ENCODE peak calls at places on chromosome 12, in five cellular contexts. U is K562, T is GM12878, K is HCT116, A is H1. P is an unnamed sample.

GRCh38 chr12:64452559-64453329 is 824 bp downstream of the TBK1 start:
- DNase-seq in K (peak; percentile 52), U (peak; percentile 80), T (no peak), A (no peak), P (peak; percentile 52)

GRCh38 chr12:94571556-94571955 is 78.8 kb downstream of the TMCC3 start:
- DNase-seq in K (peak; percentile 19), T (no peak), U (peak; percentile 19), A (no peak), P (peak; percentile 91)

GRCh38 chr12:98678946-98679610 is 34.0 kb downstream of the APAF1 start:
- DNase-seq in K (no peak), A (no peak), T (no peak), U (no peak), P (no peak)

GRCh38 chr12:92675092-92675865 is 27.5 kb upstream of the PLEKHG7 start:
- DNase-seq in K (no peak), U (no peak), A (no peak), T (no peak), P (no peak)

GRCh38 chr12:49008943-49009342 is 9.6 kb downstream of the PRKAG1 start:
- DNase-seq in A (no peak), K (no peak), U (no peak), T (no peak), P (no peak)

GRCh38 chr12:120468271-120468845 is 1.2 kb downstream of the SRSF9 start:
- DNase-seq in T (no peak), K (no peak), A (peak; percentile 59), U (peak; percentile 58), P (peak; percentile 44)

GRCh38 chr12:2239376-2240010 is 186.7 kb downstream of the CACNA1C start:
- DNase-seq in U (no peak), T (no peak), K (no peak), A (no peak), P (no peak)

GRCh38 chr12:54933381-54933780 is 51.2 kb downstream of the TESPA1 start:
- DNase-seq in K (no peak), U (peak; percentile 10), A (no peak), T (peak; percentile 2), P (no peak)

GRCh38 chr12:4140607-4141301 is 132.8 kb upstream of the CCND2 start:
- DNase-seq in K (no peak), A (no peak), U (no peak), T (no peak), P (no peak)

GRCh38 chr12:96514328-96514727 is 25.0 kb downstream of the CFAP54 start:
- DNase-seq in T (peak; percentile 62), K (no peak), U (no peak), A (no peak), P (no peak)

GRCh38 chr12:76346798-76347420 is 1.3 kb downstream of the BBS10 start:
- DNase-seq in T (peak; percentile 25), K (no peak), U (peak; percentile 65), A (no peak), P (peak; percentile 50)

GRCh38 chr12:32343496-32343895 is 55.9 kb upstream of the FGD4 start:
- DNase-seq in T (no peak), A (no peak), K (no peak), U (no peak), P (no peak)

GRCh38 chr12:10220398-10221077 is 7.9 kb downstream of the GABARAPL1 start:
- DNase-seq in U (no peak), T (no peak), K (no peak), A (no peak), P (no peak)

GRCh38 chr12:64669270-64669842 is 59.1 kb downstream of the RASSF3 start:
- DNase-seq in U (peak; percentile 66), T (peak; percentile 73), A (no peak), K (no peak), P (peak; percentile 49)

GRCh38 chr12:10940389-10940788 is 1.3 kb upstream of the TAS2R14 start:
- DNase-seq in K (no peak), U (no peak), T (no peak), A (no peak), P (peak; percentile 23)

GRCh38 chr12:128445728-128446127 is 178.8 kb downstream of the TMEM132C start:
- DNase-seq in T (no peak), A (no peak), U (no peak), K (no peak), P (no peak)

GRCh38 chr12:55060470-55060869 is 40.7 kb downstream of the NEUROD4 start:
- DNase-seq in A (no peak), T (peak; percentile 61), U (peak; percentile 57), K (no peak), P (no peak)

GRCh38 chr12:6769003-6769389 is 2.8 kb downstream of the PTMS start:
- DNase-seq in A (peak; percentile 80), T (no peak), U (peak; percentile 57), K (no peak), P (no peak)

GRCh38 chr12:20268121-20268732 is 100.1 kb upstream of the PDE3A start:
- DNase-seq in A (no peak), T (no peak), U (no peak), K (no peak), P (no peak)

GRCh38 chr12:106982229-106982628 is 4.7 kb downstream of the MTERF2 start:
- DNase-seq in K (no peak), U (no peak), A (no peak), T (no peak), P (no peak)
- TF ChIP-seq POLR2A in K (no peak), U (no peak), A (no peak), T (no peak), P (no peak)

GRCh38 chr12:114512351-114512750 is 106.4 kb upstream of the TBX5 start:
- DNase-seq in A (no peak), U (peak; percentile 3), T (no peak), K (no peak), P (peak; percentile 19)

GRCh38 chr12:114504311-114504710 is 98.4 kb upstream of the TBX5 start:
- DNase-seq in T (no peak), A (no peak), K (no peak), U (no peak), P (no peak)

GRCh38 chr12:114508529-114509129 is 102.7 kb upstream of the TBX5 start:
- DNase-seq in U (peak; percentile 78), K (peak; percentile 62), T (peak; percentile 16), A (peak; percentile 82), P (peak; percentile 71)
- TF ChIP-seq ZNF274 in U (no peak), K (no peak), T (no peak), A (no peak), P (no peak)

GRCh38 chr12:108341854-108342847 is 3.0 kb upstream of the CMKLR1 start:
- DNase-seq in U (no peak), A (no peak), K (no peak), T (no peak), P (no peak)

GRCh38 chr12:108337235-108338223 is 1.6 kb downstream of the CMKLR1 start:
- DNase-seq in T (no peak), K (peak; percentile 21), A (peak; percentile 58), U (peak; percentile 96), P (peak; percentile 26)

GRCh38 chr12:108341356-108341755 is 2.2 kb upstream of the CMKLR1 start:
- DNase-seq in A (no peak), T (no peak), K (no peak), U (no peak), P (no peak)

GRCh38 chr12:108340037-108340436 is 926 bp upstream of the CMKLR1 start:
- DNase-seq in K (no peak), A (no peak), T (no peak), U (no peak), P (no peak)

GRCh38 chr12:108338915-108339657 is at the start of gene CMKLR1:
- DNase-seq in T (no peak), U (peak; percentile 47), A (peak; percentile 58), K (no peak), P (no peak)
- TF ChIP-seq POLR2A in T (no peak), U (no peak), A (no peak), K (no peak), P (no peak)

GRCh38 chr12:121793501-121793835 is at the start of gene RHOF:
- DNase-seq in A (no peak), K (no peak), U (no peak), T (no peak), P (no peak)
- TF ChIP-seq ZNF274 in A (no peak), K (no peak), U (no peak), T (no peak), P (no peak)

GRCh38 chr12:131928765-131929529 is at the start of gene PUS1:
- DNase-seq in T (peak; percentile 68), K (peak; percentile 86), U (peak; percentile 96), A (peak; percentile 93), P (peak; percentile 88)
- TF ChIP-seq POLR2A in T (peak; percentile 94), K (peak; percentile 57), U (peak; percentile 87), A (no peak), P (peak; percentile 93)